ENCODE peak calls at places on chromosomes 13 and 19, in ten cellular contexts. Z is tibial artery, C is heart right ventricle, S is astrocyte, I is endodermal cell, V is pancreas, J is HCT116, A is testis, P is Panc1, W is right atrium auricular region. Y is an unnamed sample.

GRCh38 chr13:21979156-21979819 is 308.4 kb downstream of the FGF9 start:
- DNase-seq in Z (no peak), C (no peak), S (no peak), I (no peak), V (no peak), J (no peak), A (no peak), P (no peak), W (no peak), Y (no peak)

GRCh38 chr19:46791944-46792343 is 3.5 kb upstream of the SLC1A5 start:
- DNase-seq in Z (no peak), C (no peak), S (no peak), I (no peak), V (no peak), J (no peak), A (no peak), P (no peak), W (no peak), Y (no peak)

GRCh38 chr13:112200200-112200599 is 133.3 kb downstream of the SOX1 start:
- DNase-seq in Z (no peak), C (no peak), S (no peak), I (no peak), V (no peak), J (no peak), A (no peak), P (no peak), W (no peak), Y (no peak)

GRCh38 chr13:22744688-22745452 is 435.9 kb upstream of the SGCG start:
- DNase-seq in Z (no peak), C (no peak), S (no peak), I (no peak), V (no peak), J (peak; percentile 51), A (no peak), P (no peak), W (no peak), Y (no peak)

GRCh38 chr19:13093407-13094284 is 9.0 kb downstream of the LYL1 start:
- DNase-seq in Z (peak; percentile 92), C (peak; percentile 83), S (peak; percentile 68), I (peak; percentile 94), V (peak; percentile 70), J (peak; percentile 70), A (peak; percentile 82), P (no peak), W (peak; percentile 95), Y (no peak)

GRCh38 chr19:35341565-35342225 is 6.0 kb upstream of the FFAR1 start:
- DNase-seq in Z (no peak), C (no peak), S (no peak), I (no peak), V (no peak), J (no peak), A (no peak), P (no peak), W (no peak), Y (no peak)

GRCh38 chr19:31821346-31821745 is 472.1 kb upstream of the TSHZ3 start:
- DNase-seq in Z (no peak), C (no peak), S (no peak), I (no peak), V (no peak), J (no peak), A (no peak), P (no peak), W (no peak), Y (no peak)

GRCh38 chr19:32200312-32201038 is 144.9 kb upstream of the ZNF507 start:
- DNase-seq in Z (peak; percentile 32), C (peak; percentile 39), S (no peak), I (no peak), V (no peak), J (no peak), A (no peak), P (no peak), W (no peak), Y (no peak)

GRCh38 chr19:15551183-15552004 is 43.1 kb downstream of the CYP4F22 start:
- DNase-seq in Z (no peak), C (peak; percentile 25), S (no peak), I (peak; percentile 97), V (peak; percentile 21), J (no peak), A (peak; percentile 60), P (no peak), W (no peak), Y (no peak)

GRCh38 chr19:15548648-15549047 is 40.3 kb downstream of the CYP4F22 start:
- DNase-seq in Z (no peak), C (no peak), S (no peak), I (no peak), V (no peak), J (no peak), A (no peak), P (no peak), W (no peak), Y (no peak)

GRCh38 chr19:15550273-15550672 is 41.9 kb downstream of the CYP4F22 start:
- DNase-seq in Z (no peak), C (no peak), S (no peak), I (no peak), V (no peak), J (no peak), A (no peak), P (no peak), W (no peak), Y (no peak)

GRCh38 chr19:15549581-15549980 is 41.3 kb downstream of the CYP4F22 start:
- DNase-seq in Z (no peak), C (no peak), S (no peak), I (no peak), V (no peak), J (no peak), A (no peak), P (no peak), W (no peak), Y (no peak)

DNA sequence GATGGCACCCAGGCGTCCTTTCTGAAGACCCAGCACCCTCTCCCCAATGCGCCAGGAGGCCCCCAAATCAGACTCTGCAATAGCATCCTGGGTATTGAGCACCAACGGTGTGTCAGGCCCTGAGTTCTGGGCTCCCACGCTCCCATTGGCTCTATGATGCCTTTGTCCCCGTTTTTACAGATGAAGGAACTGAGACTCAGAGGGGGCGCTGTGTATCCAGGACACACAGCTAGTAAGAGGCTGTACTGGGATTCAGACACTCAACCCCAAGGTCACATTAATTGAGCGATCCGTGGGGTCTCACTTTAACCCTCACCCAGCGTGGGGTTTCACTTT is 42.5 kb downstream of the CYP4F22 start:
- DNase-seq in Z (no peak), C (no peak), S (no peak), I (peak; percentile 59), V (no peak), J (no peak), A (peak; percentile 28), P (no peak), W (no peak), Y (no peak)
- H3K4me3 ChIP-seq in Z (peak overlapping the region; percentile 22), C (peak overlapping the region; percentile 28), S (no peak overlapping the region), I (no peak overlapping the region), V (peak overlapping the region; percentile 20), J (peak overlapping the region; percentile 38), A (peak overlapping the region; percentile 57), P (peak overlapping the region; percentile 45), W (no peak overlapping the region), Y (no peak overlapping the region)

GRCh38 chr13:113669871-113670341 is 2.9 kb downstream of the GRK1 start:
- DNase-seq in Z (peak; percentile 50), C (no peak), S (no peak), I (peak; percentile 52), V (no peak), J (no peak), A (no peak), P (no peak), W (no peak), Y (no peak)

GRCh38 chr13:113669231-113669870 is 2.3 kb downstream of the GRK1 start:
- DNase-seq in Z (peak; percentile 48), C (no peak), S (no peak), I (peak; percentile 37), V (no peak), J (no peak), A (no peak), P (no peak), W (no peak), Y (no peak)

GRCh38 chr13:113671066-113672001 is 4.3 kb downstream of the GRK1 start:
- DNase-seq in Z (peak; percentile 62), C (no peak), S (no peak), I (peak; percentile 43), V (no peak), J (no peak), A (no peak), P (no peak), W (no peak), Y (no peak)

GRCh38 chr13:113670541-113670940 is 3.5 kb downstream of the GRK1 start:
- DNase-seq in Z (peak; percentile 45), C (no peak), S (no peak), I (peak; percentile 32), V (no peak), J (no peak), A (no peak), P (no peak), W (no peak), Y (no peak)

DNA sequence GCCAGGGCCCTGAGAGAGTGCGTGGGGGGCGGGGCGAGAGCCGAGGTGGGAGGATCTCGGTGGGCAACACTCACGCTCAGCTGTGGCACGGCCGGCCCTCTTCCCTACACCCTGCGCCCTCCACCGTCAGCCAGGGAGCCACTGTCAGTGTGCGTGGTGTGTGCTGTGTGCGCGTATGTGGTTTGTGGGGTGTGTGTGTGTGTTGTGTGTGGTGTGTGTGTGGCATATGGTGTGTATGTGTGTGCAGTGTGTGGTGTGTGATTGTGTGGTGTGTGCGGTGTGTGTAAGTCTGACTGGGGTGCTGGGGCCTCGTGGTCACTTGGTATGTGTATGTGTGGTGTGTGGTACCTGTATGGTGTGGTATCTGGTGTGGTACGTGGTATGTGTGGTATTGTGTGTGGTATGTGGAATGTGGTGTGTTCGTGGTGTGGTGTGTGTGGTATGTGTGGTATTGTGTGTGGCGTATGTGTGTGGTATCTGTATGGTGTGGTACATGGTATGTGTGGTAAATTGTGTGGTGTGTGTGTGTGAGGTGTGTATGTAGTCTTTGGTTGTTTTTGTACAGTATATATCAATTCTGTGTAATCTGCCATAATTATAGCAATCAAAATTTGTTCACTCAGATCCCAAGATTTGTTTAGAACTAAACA is 5.1 kb downstream of the GRK1 start:
- DNase-seq in Z (no peak), C (no peak), S (no peak), I (peak; percentile 44), V (no peak), J (no peak), A (no peak), P (no peak), W (no peak), Y (no peak)
- H3K27ac ChIP-seq in Z (no peak overlapping the region), C (no peak overlapping the region), S (no peak overlapping the region), I (no peak overlapping the region), V (no peak overlapping the region), J (no peak overlapping the region), A (no peak overlapping the region), P (no peak overlapping the region), W (no peak overlapping the region), Y (no peak overlapping the region)

DNA sequence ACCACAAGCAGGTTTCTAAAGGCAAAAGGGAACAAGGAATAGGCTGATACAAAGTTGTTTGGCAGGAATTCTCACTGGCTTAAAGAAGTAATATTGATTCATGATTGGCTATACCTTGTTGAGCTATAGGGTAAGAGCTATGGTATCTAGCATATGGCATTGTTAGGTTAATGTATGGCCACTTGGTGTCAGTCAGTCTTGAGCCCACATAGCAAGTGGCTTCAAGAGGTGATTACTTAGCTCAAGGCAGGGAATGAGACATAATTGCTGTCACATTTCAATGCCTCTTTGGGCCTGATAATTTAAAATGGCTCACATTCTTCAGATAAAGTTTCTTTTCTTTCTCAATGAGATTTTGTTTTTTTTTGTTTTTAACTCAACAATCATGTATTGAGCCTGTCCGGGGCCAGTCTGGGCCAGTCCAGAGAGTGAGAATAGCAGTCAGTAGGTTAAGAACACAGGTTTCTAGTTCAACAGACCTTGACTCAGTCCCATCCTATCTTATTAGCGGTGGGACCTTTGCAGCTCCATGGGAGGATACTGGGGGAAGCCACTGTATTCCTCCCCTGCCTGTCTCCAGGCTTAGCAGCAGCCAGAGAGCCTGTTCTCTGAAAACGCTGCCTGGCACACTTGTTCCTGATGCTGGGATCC is 45.8 kb upstream of the RCBTB2 start:
- DNase-seq in Z (no peak), C (no peak), S (no peak), I (no peak), V (no peak), J (no peak), A (no peak), P (no peak), W (no peak), Y (no peak)
- H3K4me1 ChIP-seq in Z (no peaks in the 10 kb centered on the region), C (peaks cover 37% of the 10 kb centered on the region), S (no peaks in the 10 kb centered on the region), I (peaks cover 8% of the 10 kb centered on the region), V (peaks cover 5% of the 10 kb centered on the region), J (no peaks in the 10 kb centered on the region), A (no peaks in the 10 kb centered on the region), P (no peaks in the 10 kb centered on the region), W (peaks cover 17% of the 10 kb centered on the region), Y (no peaks in the 10 kb centered on the region)

GRCh38 chr19:23525265-23525862 is 130.1 kb upstream of the ZNF91 start:
- DNase-seq in Z (no peak), C (no peak), S (no peak), I (no peak), V (no peak), J (no peak), A (no peak), P (no peak), W (no peak), Y (no peak)

GRCh38 chr19:23521471-23521870 is 126.2 kb upstream of the ZNF91 start:
- DNase-seq in Z (no peak), C (no peak), S (no peak), I (no peak), V (no peak), J (no peak), A (no peak), P (no peak), W (no peak), Y (no peak)

GRCh38 chr19:23523863-23524262 is 128.6 kb upstream of the ZNF91 start:
- DNase-seq in Z (no peak), C (no peak), S (no peak), I (no peak), V (no peak), J (no peak), A (no peak), P (no peak), W (no peak), Y (no peak)

GRCh38 chr19:23520441-23520840 is 125.2 kb upstream of the ZNF91 start:
- DNase-seq in Z (no peak), C (no peak), S (no peak), I (no peak), V (no peak), J (no peak), A (no peak), P (no peak), W (no peak), Y (no peak)

DNA sequence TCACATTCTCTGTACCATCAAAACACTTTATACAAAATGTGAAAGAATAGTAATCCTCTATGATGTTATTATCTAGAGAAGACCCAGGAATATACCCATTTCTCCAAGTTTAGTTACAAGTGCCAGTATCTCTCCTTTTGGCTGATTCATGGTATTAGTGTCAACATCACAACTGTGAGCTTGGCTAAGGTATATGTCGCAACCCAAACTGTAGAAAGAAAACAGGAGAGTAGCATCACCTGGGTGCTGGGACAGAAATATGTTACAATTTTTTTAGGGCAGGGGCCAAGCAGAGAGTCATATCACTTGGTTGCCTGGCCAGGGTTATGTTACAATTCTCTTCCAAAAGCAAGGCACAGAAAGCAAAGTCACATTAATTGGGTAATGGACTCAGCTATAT is 127.2 kb upstream of the ZNF91 start:
- DNase-seq in Z (no peak), C (no peak), S (no peak), I (no peak), V (no peak), J (no peak), A (no peak), P (no peak), W (no peak), Y (no peak)
- H3K4me3 ChIP-seq in Z (no peak overlapping the region), C (no peak overlapping the region), S (no peak overlapping the region), I (no peak overlapping the region), V (no peak overlapping the region), J (no peak overlapping the region), A (no peak overlapping the region), P (no peak overlapping the region), W (no peak overlapping the region), Y (no peak overlapping the region)

Y was measured in iPS DF 6.9.